ENCODE peak calls at places on chromosomes 5 and 9, in ten cellular contexts. T is endothelial cell; U is kidney glomerular epithelial cell; G is activated T-cell treated with anti-CD3 and anti-CD28 coated beads, Interleukin-2, amount 50 U/mL, for 72 hours; R is A549; J is psoas muscle; M is sciatic nerve; L is H9; S is bronchial epithelial cell; D is endothelial cell of umbilical vein. W is an unnamed sample.

GRCh38 chr9:136711751-136712689 is at the start of gene DIPK1B:
- DNase-seq in D (peak; percentile 48), J (no peak), U (no peak), M (no peak), S (no peak), G (no peak), L (peak; percentile 75), R (no peak), T (peak; percentile 78), W (no peak)

GRCh38 chr5:51566940-51567339 is 183.7 kb downstream of the ISL1 start:
- DNase-seq in U (no peak), T (no peak), M (no peak), S (peak; percentile 4), J (no peak), D (no peak), R (no peak), G (no peak), L (no peak), W (no peak)

GRCh38 chr5:10482791-10483530 is 41.3 kb downstream of the ROPN1L start:
- DNase-seq in T (no peak), R (no peak), L (no peak), D (no peak), M (no peak), U (no peak), S (no peak), J (no peak), G (no peak), W (no peak)

GRCh38 chr5:178817506-178817905 is 42.2 kb upstream of the ZNF354B start:
- DNase-seq in R (no peak), D (no peak), J (no peak), S (no peak), G (no peak), M (no peak), L (no peak), U (no peak), T (no peak), W (no peak)

GRCh38 chr5:38666668-38667498 is 110.4 kb upstream of the LIFR start:
- DNase-seq in R (peak; percentile 46), S (peak; percentile 21), M (no peak), T (peak; percentile 46), G (peak; percentile 1), D (peak; percentile 67), J (peak; percentile 74), L (peak; percentile 46), U (peak; percentile 48), W (peak; percentile 65)

GRCh38 chr5:143932584-143932983 is 120.6 kb downstream of the HMHB1 start:
- DNase-seq in T (no peak), L (no peak), M (no peak), J (no peak), D (no peak), S (peak; percentile 70), U (no peak), R (no peak), G (no peak), W (no peak)

GRCh38 chr9:14283276-14283675 is 30.7 kb downstream of the NFIB start:
- DNase-seq in S (no peak), M (no peak), T (no peak), R (no peak), L (no peak), J (no peak), U (no peak), G (no peak), D (no peak), W (no peak)

GRCh38 chr9:111743275-111743674 is 51.5 kb downstream of the SHOC1 start:
- DNase-seq in M (no peak), L (no peak), D (peak; percentile 21), U (peak; percentile 76), R (peak; percentile 83), S (peak; percentile 99), G (peak; percentile 64), T (no peak), J (no peak), W (no peak)

GRCh38 chr5:133366438-133366837 is 245.9 kb downstream of the FSTL4 start:
- DNase-seq in T (no peak), S (peak; percentile 53), D (no peak), L (no peak), M (no peak), U (no peak), J (no peak), R (no peak), G (no peak), W (no peak)

GRCh38 chr5:17217421-17218352 is at the start of gene BASP1:
- DNase-seq in G (peak; percentile 35), S (no peak), R (peak; percentile 91), U (peak; percentile 58), J (peak; percentile 80), L (peak; percentile 86), D (peak; percentile 67), T (peak; percentile 81), M (peak; percentile 89), W (peak; percentile 90)

GRCh38 chr5:151141535-151141934 is 16.0 kb downstream of the ANXA6 start:
- DNase-seq in L (peak; percentile 70), T (no peak), U (no peak), M (no peak), R (no peak), G (peak; percentile 65), D (no peak), J (peak; percentile 80), S (peak; percentile 47), W (no peak)